ENCODE peak calls at places on chromosome X, in seven cellular contexts. M, J, T, X, C, D and H are unnamed samples.
A peak's percentile ranks its signal among the peaks of the same experiment; 100 is the strongest.

GRCh38 chrX:19846995-19847790 is 40.2 kb downstream of the SH3KBP1 start:
- DNase-seq in M (peak; percentile 21), J (no peak), T (no peak), X (no peak), C (peak; percentile 89), D (no peak), H (peak; percentile 83)

GRCh38 chrX:67544871-67545771 is 1.3 kb downstream of the AR start:
- DNase-seq in M (peak; percentile 23), J (peak; percentile 34), T (peak; percentile 6), X (no peak), C (peak; percentile 22), D (peak; percentile 38), H (peak; percentile 18)

GRCh38 chrX:103774070-103774642 is 2.5 kb upstream of the PLP1 start:
- DNase-seq in M (peak; percentile 7), J (no peak), T (no peak), X (no peak), C (peak; percentile 52), D (no peak), H (no peak)

GRCh38 chrX:24395775-24396174 is 35.3 kb downstream of the SUPT20HL1 start:
- DNase-seq in M (peak; percentile 23), J (no peak), T (peak; percentile 38), X (peak; percentile 33), C (peak; percentile 82), D (no peak), H (peak; percentile 79)

GRCh38 chrX:139932077-139932900 is 564 bp downstream of the ATP11C start:
- DNase-seq in M (peak; percentile 51), J (peak; percentile 62), T (peak; percentile 35), X (peak; percentile 29), C (peak; percentile 26), D (peak; percentile 69), H (no peak)

GRCh38 chrX:37776283-37776986 is 3.4 kb upstream of the CYBB start:
- DNase-seq in M (no peak), J (no peak), T (no peak), X (no peak), C (no peak), D (no peak), H (no peak)

GRCh38 chrX:129781134-129782014 is 1.6 kb downstream of the SASH3 start:
- DNase-seq in M (peak; percentile 9), J (peak; percentile 79), T (peak; percentile 19), X (peak; percentile 46), C (no peak), D (peak; percentile 48), H (no peak)

GRCh38 chrX:63686878-63687714 is 97.9 kb downstream of the ARHGEF9 start:
- DNase-seq in M (no peak), J (no peak), T (peak; percentile 5), X (no peak), C (peak; percentile 45), D (no peak), H (peak; percentile 39)

GRCh38 chrX:95885074-95885473 is 799.6 kb upstream of the DIAPH2 start:
- DNase-seq in M (no peak), J (no peak), T (peak; percentile 4), X (no peak), C (no peak), D (no peak), H (peak; percentile 36)

GRCh38 chrX:56994375-56995270 is 718 bp downstream of the SPIN3 start:
- DNase-seq in M (no peak), J (no peak), T (no peak), X (no peak), C (peak; percentile 13), D (no peak), H (no peak)

GRCh38 chrX:49878128-49878833 is 1.0 kb upstream of the USP27X start:
- DNase-seq in M (peak; percentile 1), J (no peak), T (no peak), X (no peak), C (no peak), D (no peak), H (no peak)

GRCh38 chrX:143635915-143636314 is at the start of gene SLITRK4:
- DNase-seq in M (peak; percentile 2), J (no peak), T (no peak), X (no peak), C (no peak), D (no peak), H (no peak)

GRCh38 chrX:48747415-48748026 is 14.0 kb upstream of the GLOD5 start:
- DNase-seq in M (no peak), J (no peak), T (no peak), X (no peak), C (no peak), D (no peak), H (no peak)

GRCh38 chrX:75276666-75277065 is 2.8 kb downstream of the UPRT start:
- DNase-seq in M (no peak), J (no peak), T (no peak), X (no peak), C (no peak), D (no peak), H (no peak)

GRCh38 chrX:138745215-138745614 is 33.7 kb upstream of the FGF13 start:
- DNase-seq in M (no peak), J (no peak), T (no peak), X (peak; percentile 31), C (peak; percentile 60), D (no peak), H (peak; percentile 57)

GRCh38 chrX:39721570-39722279 is 376.0 kb downstream of the BCOR start:
- DNase-seq in M (no peak), J (no peak), T (no peak), X (no peak), C (peak; percentile 58), D (no peak), H (peak; percentile 56)

GRCh38 chrX:118231464-118231863 is 114.4 kb upstream of the WDR44 start:
- DNase-seq in M (no peak), J (no peak), T (no peak), X (no peak), C (peak; percentile 57), D (no peak), H (no peak)

GRCh38 chrX:135436966-135437866 is 15.5 kb downstream of the SMIM10L2A start:
- DNase-seq in M (no peak), J (no peak), T (no peak), X (no peak), C (no peak), D (no peak), H (no peak)

GRCh38 chrX:55127692-55128091 is 38.9 kb downstream of the PAGE2 start:
- DNase-seq in M (no peak), J (no peak), T (no peak), X (no peak), C (no peak), D (no peak), H (no peak)

GRCh38 chrX:136260801-136261200 is 9.6 kb upstream of the MAP7D3 start:
- DNase-seq in M (no peak), J (no peak), T (no peak), X (no peak), C (peak; percentile 89), D (no peak), H (peak; percentile 74)

GRCh38 chrX:49120104-49120503 is 3.4 kb downstream of the GPKOW start:
- DNase-seq in M (no peak), J (no peak), T (no peak), X (no peak), C (no peak), D (no peak), H (no peak)

GRCh38 chrX:54495814-54496516 is at the start of gene FGD1:
- DNase-seq in M (peak; percentile 65), J (peak; percentile 64), T (peak; percentile 71), X (peak; percentile 36), C (peak; percentile 41), D (peak; percentile 66), H (peak; percentile 7)

GRCh38 chrX:9114245-9114644 is 80.3 kb upstream of the FAM9B start:
- DNase-seq in M (no peak), J (no peak), T (no peak), X (no peak), C (no peak), D (no peak), H (no peak)

GRCh38 chrX:9122504-9123245 is 88.7 kb upstream of the FAM9B start:
- DNase-seq in M (no peak), J (no peak), T (no peak), X (no peak), C (peak; percentile 35), D (no peak), H (peak; percentile 35)

GRCh38 chrX:9117851-9118250 is 83.9 kb upstream of the FAM9B start:
- DNase-seq in M (no peak), J (no peak), T (no peak), X (no peak), C (peak; percentile 27), D (no peak), H (no peak)
- TF ChIP-seq CTCF in M (no peak), J (no peak), T (no peak), X (no peak), C (no peak), D (no peak), H (no peak)

GRCh38 chrX:109843963-109844751 is 111.1 kb upstream of the ACSL4 start:
- DNase-seq in M (peak; percentile 23), J (no peak), T (no peak), X (no peak), C (peak; percentile 33), D (no peak), H (no peak)
- H3K27me3 ChIP-seq in M (no peaks in the 10 kb centered on the region), J (no peaks in the 10 kb centered on the region), T (no peaks in the 10 kb centered on the region), X (no peaks in the 10 kb centered on the region), C (no peaks in the 10 kb centered on the region), D (no peaks in the 10 kb centered on the region), H (no peaks in the 10 kb centered on the region)

DNA sequence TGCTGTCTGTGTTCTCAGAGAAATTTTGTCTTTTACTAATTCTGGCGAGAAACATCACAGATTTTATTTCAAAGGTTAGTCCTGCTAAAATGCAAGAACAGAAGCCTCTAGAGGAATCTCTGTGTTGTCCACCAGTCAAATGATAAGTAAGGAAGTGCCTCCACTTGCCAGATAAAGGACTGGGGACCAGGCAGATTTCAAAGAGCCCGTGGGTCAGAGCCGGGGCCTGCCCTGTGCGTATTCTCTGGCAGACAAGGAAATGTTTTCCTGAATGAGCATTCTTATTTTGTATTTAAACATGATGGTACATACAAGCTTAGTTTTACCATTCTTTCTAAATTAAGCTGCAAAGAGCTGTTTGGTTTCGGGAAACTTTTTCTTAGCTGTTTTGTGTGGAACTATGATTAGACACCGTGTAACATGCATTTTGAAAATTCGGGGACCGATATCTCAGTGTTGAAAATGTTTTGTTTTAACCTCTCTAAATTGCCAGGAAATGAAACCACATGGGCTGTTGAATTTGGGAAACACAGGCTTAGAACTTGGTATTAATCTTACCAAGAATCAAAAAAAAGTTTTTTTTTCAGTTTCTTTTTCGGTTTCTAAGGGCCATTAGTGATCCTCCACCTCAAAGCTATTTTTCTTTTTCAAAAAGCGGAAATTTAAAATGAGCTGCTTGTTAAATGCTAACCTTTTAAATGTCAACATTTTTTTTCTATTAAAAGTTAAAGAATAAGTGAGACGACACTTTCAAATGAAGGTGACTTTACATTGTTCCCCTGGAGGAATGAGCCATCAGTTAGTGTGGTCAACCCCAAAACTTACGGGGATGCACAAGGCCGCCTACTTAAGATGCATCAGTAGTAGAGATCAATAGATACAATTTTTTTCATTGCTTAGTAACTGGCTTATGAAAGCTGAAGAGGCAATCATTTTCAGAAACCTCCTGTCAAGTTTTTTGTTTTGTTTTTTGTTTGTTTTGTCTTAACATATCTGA is 89.6 kb upstream of the MTM1 start:
- DNase-seq in M (no peak), J (no peak), T (no peak), X (no peak), C (no peak), D (no peak), H (no peak)
- H3K4me3 ChIP-seq in M (no peak overlapping the region), J (no peak overlapping the region), T (no peak overlapping the region), X (no peak overlapping the region), C (no peak overlapping the region), D (no peak overlapping the region), H (no peak overlapping the region)

DNA sequence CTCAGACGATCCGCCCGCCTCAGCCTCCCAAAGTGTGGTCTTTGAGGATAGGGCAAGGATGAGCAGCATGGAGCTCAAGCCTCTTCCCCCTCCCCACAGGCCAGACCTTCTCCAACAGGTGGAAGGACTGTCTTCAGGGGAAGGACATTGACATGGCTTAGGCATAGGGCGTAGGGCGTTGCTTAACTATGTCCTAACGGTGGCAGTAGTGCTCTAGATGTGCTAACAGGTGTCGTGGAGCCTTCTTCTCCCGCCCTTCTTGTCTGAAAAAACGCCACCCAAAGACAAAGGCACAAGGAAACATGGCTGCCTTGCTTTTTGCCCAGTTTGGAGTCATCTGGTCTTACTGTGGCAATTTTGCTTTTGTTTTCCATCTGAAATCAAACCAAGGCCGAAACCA is 219.8 kb downstream of the OR13H1 start:
- DNase-seq in M (no peak), J (no peak), T (no peak), X (peak; percentile 85), C (peak; percentile 85), D (peak; percentile 53), H (peak; percentile 61)
- TF ChIP-seq CTCF in M (peak; percentile 65), J (no peak), T (no peak), X (peak; percentile 45), C (peak; percentile 68), D (peak; percentile 48), H (peak; percentile 63)